ENCODE peak calls at places on chromosome 18, in four cellular contexts. I is GM12878, A is HepG2, B is SK-N-SH. J is an unnamed sample.

GRCh38 chr18:3129053-3129864 is 90.5 kb downstream of the MYOM1 start:
- DNase-seq in I (no peak), A (peak), B (peak), J (peak)

GRCh38 chr18:75070235-75070624 is 138.7 kb downstream of the PTGR3 start:
- DNase-seq in I (no peak), A (no peak), B (no peak), J (no peak)

GRCh38 chr18:23992941-23993280 is 21.6 kb upstream of the TTC39C start:
- DNase-seq in I (no peak), A (no peak), B (no peak), J (no peak)

GRCh38 chr18:51339866-51340265 is 142.4 kb upstream of the MEX3C start:
- DNase-seq in I (no peak), A (no peak), B (no peak), J (no peak)

GRCh38 chr18:11577271-11578112 is 31.9 kb upstream of the SLC35G4 start:
- DNase-seq in I (no peak), A (no peak), B (no peak), J (no peak)

GRCh38 chr18:62436636-62437519 is 85.9 kb upstream of the ZCCHC2 start:
- DNase-seq in I (no peak), A (no peak), B (no peak), J (no peak)

GRCh38 chr18:36849288-36850011 is 20.5 kb downstream of the KIAA1328 start:
- DNase-seq in I (no peak), A (no peak), B (no peak), J (no peak)

GRCh38 chr18:73992242-73993022 is 155.2 kb downstream of the FBXO15 start:
- DNase-seq in I (no peak), A (no peak), B (no peak), J (no peak)

GRCh38 chr18:10378688-10379465 is 75.6 kb upstream of the APCDD1 start:
- DNase-seq in I (no peak), A (no peak), B (no peak), J (no peak)

GRCh38 chr18:79167526-79168190 is 98.5 kb downstream of the ATP9B start:
- DNase-seq in I (no peak), A (no peak), B (no peak), J (no peak)

GRCh38 chr18:27887287-27887686 is 289.6 kb downstream of the CDH2 start:
- DNase-seq in I (no peak), A (no peak), B (no peak), J (peak)

GRCh38 chr18:62625019-62625418 is 90.3 kb upstream of the PHLPP1 start:
- DNase-seq in I (no peak), A (no peak), B (no peak), J (no peak)

GRCh38 chr18:55401638-55402191 is 186.3 kb downstream of the TCF4 start:
- DNase-seq in I (no peak), A (peak), B (no peak), J (no peak)

GRCh38 chr18:8450013-8450412 is 159.2 kb upstream of the RAB12 start:
- DNase-seq in I (no peak), A (no peak), B (no peak), J (peak)

GRCh38 chr18:32910694-32911296 is 138.0 kb upstream of the KLHL14 start:
- DNase-seq in I (no peak), A (peak), B (no peak), J (no peak)

GRCh38 chr18:43789234-43790000 is 512.1 kb upstream of the SYT4 start:
- DNase-seq in I (no peak), A (no peak), B (peak), J (no peak)

GRCh38 chr18:41569867-41570266 is 385.2 kb upstream of the PIK3C3 start:
- DNase-seq in I (no peak), A (no peak), B (no peak), J (no peak)
- TF ChIP-seq PBX3 in I (no peak), A (no peak), B (no peak), J (no peak)

GRCh38 chr18:1094408-1094807 is 189.7 kb downstream of the ADCYAP1 start:
- DNase-seq in I (no peak), A (no peak), B (no peak), J (no peak)
- TF ChIP-seq REST in I (no peak), A (no peak), B (no peak), J (no peak)

GRCh38 chr18:64175432-64175831 is 26.5 kb upstream of the LINC00305 start:
- DNase-seq in I (no peak), A (no peak), B (no peak), J (no peak)
- TF ChIP-seq PBX3 in I (no peak), A (no peak), B (no peak), J (no peak)

DNA sequence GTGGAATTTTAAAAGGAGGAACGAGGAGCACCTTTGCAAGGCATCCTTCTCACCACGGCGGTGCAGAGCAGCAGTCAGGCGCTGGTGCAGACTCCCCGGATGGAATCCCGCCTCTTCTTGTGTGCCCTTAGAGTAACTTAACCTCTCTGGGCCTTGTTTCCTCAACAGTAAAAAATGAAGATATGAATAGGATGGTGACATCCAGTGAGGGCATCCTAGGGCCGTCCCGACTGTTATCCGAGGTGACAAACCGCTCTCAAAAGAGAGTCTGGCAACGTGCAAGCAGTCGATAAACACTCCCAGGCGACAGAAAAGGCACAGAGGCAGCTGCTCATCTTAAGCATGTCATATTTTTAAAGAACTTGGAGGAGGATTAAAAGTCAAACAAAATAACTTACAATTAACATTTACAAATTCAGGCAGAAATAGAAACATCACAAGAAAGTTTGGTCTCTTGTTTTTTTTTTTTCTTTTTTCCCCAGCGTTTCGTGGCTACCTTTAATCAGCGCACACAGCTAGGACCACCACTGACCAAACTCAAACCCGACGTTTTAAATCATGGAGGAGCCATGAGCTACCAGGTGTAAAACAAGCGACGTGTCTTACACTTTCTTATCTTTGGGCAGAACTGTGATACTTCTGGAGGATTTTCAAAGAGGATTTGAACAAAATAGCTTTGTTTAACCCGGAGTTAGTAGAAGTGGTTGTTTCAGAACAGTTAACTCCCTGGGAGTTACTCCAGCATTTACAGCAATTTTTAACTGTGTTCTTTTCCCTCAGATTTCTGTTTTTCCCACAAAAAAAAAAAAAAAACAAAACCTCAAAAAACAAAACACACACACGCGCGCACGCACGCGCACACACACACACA is 2.1 kb downstream of the MBP start:
- DNase-seq in I (no peak), A (no peak), B (no peak), J (no peak)
- TF ChIP-seq REST in I (no peak), A (no peak), B (no peak), J (no peak)

DNA sequence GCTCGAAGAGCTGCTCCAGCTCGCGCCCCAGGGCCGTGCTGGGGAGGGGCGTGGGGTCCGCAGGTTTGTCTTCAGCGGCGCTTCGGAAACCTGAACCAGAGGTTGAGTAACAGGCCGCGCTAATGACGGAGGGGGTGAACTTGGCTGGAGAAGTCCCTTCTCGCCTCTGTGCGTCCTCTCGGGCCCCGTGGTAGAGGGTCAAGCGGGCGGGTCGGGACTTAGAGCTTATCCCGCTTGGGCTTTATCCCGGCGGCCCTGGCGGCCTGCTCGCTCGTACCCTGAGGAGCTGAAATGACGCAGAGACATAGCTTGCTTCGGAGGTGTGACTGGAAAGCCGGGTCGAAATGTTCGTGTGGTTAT is 479 bp downstream of the RNMT start:
- DNase-seq in I (no peak), A (peak), B (no peak), J (peak)
- TF ChIP-seq PBX3 in I (no peak), A (no peak), B (no peak), J (no peak)

DNA sequence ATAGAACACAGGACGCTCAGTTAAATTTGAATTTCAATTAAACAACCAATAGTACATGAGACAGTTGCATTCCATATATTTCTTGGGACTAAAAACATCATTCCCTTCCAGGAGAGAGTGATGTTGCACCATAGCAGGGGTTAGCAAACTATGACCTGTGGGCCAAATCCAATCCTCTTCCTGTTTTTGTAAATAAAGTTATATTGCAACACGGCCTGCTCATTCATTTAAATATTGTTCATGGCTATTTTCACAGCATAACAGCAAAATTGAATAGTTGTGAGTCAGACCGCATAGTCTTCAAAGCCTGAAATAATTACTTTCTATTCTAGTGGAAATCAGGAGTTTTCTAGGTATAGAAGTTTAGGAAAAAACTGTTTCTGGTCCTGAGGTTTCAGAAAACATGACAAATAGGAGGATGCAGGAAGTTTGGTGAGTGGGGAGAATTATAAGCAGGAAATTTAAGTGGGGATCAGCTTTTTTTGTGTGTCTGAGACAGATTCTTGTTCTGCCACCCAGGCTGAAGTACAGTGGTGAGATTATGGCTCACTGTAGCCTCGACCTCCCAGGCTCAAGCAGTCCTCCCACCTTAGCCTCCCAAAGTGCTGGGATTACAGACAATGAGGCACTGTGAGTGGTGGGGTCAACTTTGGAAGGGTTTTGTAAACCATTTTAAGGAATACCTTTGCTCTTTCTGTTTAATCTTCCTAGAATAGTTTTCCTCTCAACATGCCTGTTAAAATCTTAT is 131.5 kb downstream of the SOCS6 start:
- DNase-seq in I (no peak), A (peak), B (no peak), J (peak)
- TF ChIP-seq REST in I (no peak), A (no peak), B (no peak), J (no peak)

GRCh38 chr18:31250902-31251301 is 67.1 kb upstream of the DSG1 start:
- DNase-seq in I (no peak), A (no peak), B (no peak), J (no peak)
- TF ChIP-seq PBX3 in I (no peak), A (no peak), B (no peak), J (no peak)

GRCh38 chr18:34115409-34116081 is 109.2 kb downstream of the NOL4 start:
- DNase-seq in I (no peak), A (peak), B (no peak), J (no peak)

GRCh38 chr18:34120294-34120693 is 104.4 kb downstream of the NOL4 start:
- DNase-seq in I (no peak), A (no peak), B (no peak), J (no peak)

GRCh38 chr18:34117319-34117718 is 107.4 kb downstream of the NOL4 start:
- DNase-seq in I (no peak), A (no peak), B (peak), J (no peak)

GRCh38 chr18:34122724-34123334 is 101.9 kb downstream of the NOL4 start:
- DNase-seq in I (peak), A (peak), B (peak), J (peak)

DNA sequence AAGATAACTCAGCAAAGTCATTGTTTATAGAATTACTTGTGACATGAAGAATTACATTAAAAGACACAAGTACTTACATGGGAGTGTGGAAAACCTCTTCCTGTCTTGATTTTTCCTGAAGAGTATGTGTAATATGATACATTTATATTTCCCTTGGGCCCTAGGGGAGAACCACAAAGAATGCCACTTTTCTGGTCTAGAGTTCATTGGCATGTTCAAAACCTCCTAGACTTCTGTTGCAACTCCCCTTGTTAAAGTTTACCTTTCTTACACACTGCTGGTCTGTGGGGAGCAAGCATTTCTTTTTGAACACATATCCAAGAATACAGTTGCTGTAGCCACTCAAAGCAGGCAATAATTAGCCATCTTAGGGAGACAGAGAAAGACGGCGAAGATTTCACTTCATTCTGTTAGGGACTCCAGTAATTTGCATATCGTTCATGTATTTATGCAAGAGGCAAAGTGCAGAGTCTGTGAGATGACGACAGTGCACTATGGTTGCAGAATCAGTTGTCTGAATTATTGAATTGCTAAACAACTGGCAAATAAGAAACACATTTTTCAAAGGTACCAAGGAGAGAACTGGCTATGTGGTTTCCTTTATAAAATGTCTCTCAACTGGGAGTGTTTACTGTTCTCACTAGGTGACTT is 103.4 kb downstream of the NOL4 start:
- DNase-seq in I (no peak), A (peak), B (no peak), J (no peak)
- TF ChIP-seq REST in I (no peak), A (no peak), B (no peak), J (no peak)

J was measured in A549.